ENCODE peak calls at places on chromosome 19, in six cellular contexts. Z is lower lobe of right lung, T is tibial nerve, P is PC-9, V is AG10803, W is aorta. B is an unnamed sample.

GRCh38 chr19:53004242-53004641 is 9.5 kb upstream of the ERVV-1 start:
- DNase-seq in W (no peak), V (no peak), T (no peak), Z (no peak), P (no peak), B (peak; percentile 32)

GRCh38 chr19:50003810-50004419 is 21.3 kb downstream of the VRK3 start:
- DNase-seq in W (no peak), P (peak; percentile 79), V (peak; percentile 96), Z (no peak), T (no peak), B (peak; percentile 17)

GRCh38 chr19:6235031-6235951 is 44.5 kb downstream of the MLLT1 start:
- DNase-seq in T (no peak), V (no peak), W (peak; percentile 69), Z (no peak), P (no peak), B (no peak)

GRCh38 chr19:40717325-40717879 is 490 bp downstream of the ITPKC start:
- DNase-seq in T (no peak), V (no peak), P (peak; percentile 19), Z (no peak), W (no peak), B (no peak)

GRCh38 chr19:28208745-28209144 is 1004.2 kb downstream of the UQCRFS1 start:
- DNase-seq in V (peak; percentile 2), W (no peak), T (no peak), P (no peak), Z (no peak), B (no peak)

GRCh38 chr19:1811942-1812425 is at the start of gene ATP8B3:
- DNase-seq in P (no peak), W (peak; percentile 94), T (no peak), V (no peak), Z (no peak), B (no peak)

GRCh38 chr19:31470229-31470939 is 121.1 kb upstream of the TSHZ3 start:
- DNase-seq in Z (no peak), P (no peak), W (no peak), V (no peak), T (no peak), B (no peak)

GRCh38 chr19:47272448-47273312 is 2.0 kb upstream of the INAFM1 start:
- DNase-seq in V (peak; percentile 71), T (peak; percentile 32), P (no peak), W (peak; percentile 87), Z (peak; percentile 63), B (peak; percentile 23)

GRCh38 chr19:58536852-58537798 is 6.7 kb upstream of the TRIM28 start:
- DNase-seq in P (no peak), W (no peak), T (no peak), Z (no peak), V (no peak), B (no peak)

GRCh38 chr19:13986348-13986904 is 19.7 kb downstream of the RFX1 start:
- DNase-seq in V (peak; percentile 71), Z (peak; percentile 93), W (peak; percentile 95), P (peak; percentile 30), T (peak; percentile 64), B (peak; percentile 48)

GRCh38 chr19:2282062-2282861 is at the start of gene PEAK3:
- DNase-seq in Z (peak; percentile 91), T (peak; percentile 41), P (no peak), V (peak; percentile 39), W (peak; percentile 89), B (no peak)

GRCh38 chr19:8515317-8515716 is 1.4 kb upstream of the ZNF414 start:
- DNase-seq in V (no peak), P (no peak), W (no peak), Z (peak; percentile 74), T (no peak), B (no peak)

GRCh38 chr19:44113138-44113783 is at the start of gene ZNF225:
- DNase-seq in P (peak; percentile 91), W (peak; percentile 95), Z (peak; percentile 95), V (peak; percentile 98), T (peak; percentile 90), B (peak; percentile 99)

GRCh38 chr19:35860818-35861639 is 4.3 kb downstream of the KIRREL2 start:
- DNase-seq in W (no peak), T (no peak), P (no peak), Z (no peak), V (no peak), B (no peak)

DNA sequence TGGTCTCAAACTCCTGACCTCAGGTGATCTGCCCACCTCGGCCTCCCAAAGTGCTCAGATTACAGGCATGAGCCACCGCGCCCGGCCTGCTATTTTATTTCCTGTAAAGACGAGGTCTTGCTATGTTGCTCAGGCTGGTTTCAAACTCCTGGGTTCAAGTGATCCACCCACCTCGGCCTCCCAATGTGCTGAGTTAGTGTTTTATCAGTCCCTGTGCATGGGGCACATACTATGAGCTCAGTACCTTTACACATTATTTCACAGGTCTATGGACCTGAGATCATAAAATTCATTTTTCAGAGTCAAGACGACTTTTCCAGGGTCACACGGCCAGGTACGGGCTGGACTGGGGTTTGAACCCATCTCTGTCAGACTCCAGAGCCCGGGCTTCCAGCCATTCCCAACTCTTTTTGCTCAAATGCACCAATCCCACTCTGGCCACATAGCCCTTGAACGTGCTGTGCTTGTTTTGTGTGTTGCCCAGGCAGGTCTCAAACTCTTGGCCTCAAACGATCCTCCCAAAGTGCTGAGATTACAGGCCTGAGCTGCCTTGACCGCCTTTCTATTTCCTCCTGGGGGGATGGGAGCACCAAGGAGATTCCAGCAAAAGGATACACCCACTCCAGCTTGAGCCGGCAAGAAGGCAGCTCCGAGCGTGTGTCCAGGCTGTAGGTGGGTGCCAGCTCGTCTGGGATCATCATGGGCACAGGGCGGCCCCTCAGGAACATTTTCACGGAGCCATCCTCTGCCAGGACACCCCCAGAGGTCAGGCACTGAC is 1.1 kb downstream of the EML2 start:
- DNase-seq in W (no peak), P (peak; percentile 44), T (no peak), V (peak; percentile 43), Z (no peak), B (no peak)
- H3K4me3 ChIP-seq in W (peak overlapping the region; percentile 66), P (peak overlapping the region; percentile 77), T (peak overlapping the region; percentile 58), V (peak overlapping the region; percentile 81), Z (peak overlapping the region; percentile 70), B (no peak overlapping the region)

DNA sequence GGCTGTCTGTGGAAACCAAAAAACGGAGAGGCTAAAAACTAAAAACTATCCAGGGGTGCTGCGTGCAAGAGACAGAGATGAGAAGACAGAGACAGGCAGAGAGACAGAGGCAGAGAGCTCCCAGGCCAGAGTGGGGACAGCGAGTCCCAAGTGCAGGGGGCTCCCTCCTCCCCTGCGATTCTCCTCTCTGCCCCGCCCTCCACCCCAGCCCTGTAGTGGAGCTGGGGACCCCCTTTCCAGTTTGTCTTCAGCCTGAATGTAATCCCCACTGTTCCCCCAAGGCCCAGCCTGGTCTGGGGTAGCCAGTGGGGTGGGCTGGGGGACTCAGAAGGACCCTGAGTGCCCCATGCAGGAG is 2.0 kb downstream of the NFIC start:
- DNase-seq in Z (no peak), W (no peak), V (no peak), P (no peak), T (no peak), B (no peak)
- H3K4me3 ChIP-seq in Z (peak overlapping the region; percentile 76), W (peak overlapping the region; percentile 96), V (peak overlapping the region; percentile 86), P (peak overlapping the region; percentile 71), T (peak overlapping the region; percentile 87), B (no peak overlapping the region)

GRCh38 chr19:51410950-51411748 is 6.3 kb downstream of the SIGLEC10 start:
- DNase-seq in P (no peak), V (no peak), Z (no peak), T (no peak), W (peak; percentile 17), B (peak; percentile 24)
- H3K4me3 ChIP-seq in P (no peak overlapping the region), V (no peak overlapping the region), Z (no peak overlapping the region), T (no peak overlapping the region), W (no peak overlapping the region), B (no peak overlapping the region)

GRCh38 chr19:48405850-48406249 is 12.4 kb downstream of the GRIN2D start:
- DNase-seq in V (no peak), Z (no peak), P (no peak), W (no peak), T (no peak), B (no peak)
- H3K4me3 ChIP-seq in V (no peak overlapping the region), Z (no peak overlapping the region), P (no peak overlapping the region), W (peak overlapping the region; percentile 24), T (no peak overlapping the region), B (no peak overlapping the region)

GRCh38 chr19:18715416-18715815 is 31.9 kb downstream of the CRTC1 start:
- DNase-seq in Z (no peak), W (no peak), P (no peak), T (no peak), V (no peak), B (no peak)
- H3K4me3 ChIP-seq in Z (no peak overlapping the region), W (no peak overlapping the region), P (no peak overlapping the region), T (no peak overlapping the region), V (no peak overlapping the region), B (no peak overlapping the region)

GRCh38 chr19:7349961-7350711 is 1.4 kb downstream of the ARHGEF18 start:
- DNase-seq in P (no peak), V (no peak), W (peak; percentile 66), Z (no peak), T (no peak), B (no peak)

GRCh38 chr19:7346488-7346971 is 2.2 kb upstream of the ARHGEF18 start:
- DNase-seq in V (no peak), T (no peak), P (no peak), Z (no peak), W (no peak), B (no peak)

GRCh38 chr19:7348587-7349230 is at the start of gene ARHGEF18:
- DNase-seq in Z (peak; percentile 78), P (no peak), T (no peak), V (no peak), W (peak; percentile 55), B (no peak)

GRCh38 chr19:7351861-7352260 is 3.1 kb downstream of the ARHGEF18 start:
- DNase-seq in Z (no peak), W (no peak), T (no peak), P (no peak), V (no peak), B (no peak)

DNA sequence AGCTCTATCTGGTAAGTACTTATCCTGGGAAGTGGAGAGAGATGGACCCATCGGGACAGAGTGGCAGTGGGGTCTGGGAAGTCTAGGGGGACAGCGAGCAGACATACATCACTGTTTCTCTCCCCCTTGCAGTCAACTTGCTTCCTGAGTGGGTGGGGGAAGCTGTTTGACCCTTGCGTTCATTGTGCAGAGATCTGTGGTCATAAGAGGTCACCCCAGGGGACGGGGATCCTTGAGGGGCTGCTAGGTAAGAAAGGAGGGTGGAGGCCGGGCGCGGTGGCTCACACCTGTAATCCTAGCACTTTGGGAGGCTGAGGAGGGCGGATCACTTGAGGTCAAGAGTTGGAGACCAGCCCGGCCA is 474 bp downstream of the ARHGEF18 start:
- DNase-seq in Z (no peak), V (no peak), T (no peak), W (peak; percentile 42), P (no peak), B (no peak)
- H3K4me3 ChIP-seq in Z (peak overlapping the region; percentile 43), V (no peak overlapping the region), T (peak overlapping the region; percentile 29), W (no peak overlapping the region), P (no peak overlapping the region), B (no peak overlapping the region)

GRCh38 chr19:54470991-54471782 is 1.9 kb downstream of the CDC42EP5 start:
- DNase-seq in P (peak; percentile 43), T (peak; percentile 42), Z (peak; percentile 50), V (no peak), W (peak; percentile 84), B (peak; percentile 78)
- H3K4me3 ChIP-seq in P (peak overlapping the region; percentile 63), T (peak overlapping the region; percentile 41), Z (peak overlapping the region; percentile 56), V (peak overlapping the region; percentile 62), W (peak overlapping the region; percentile 29), B (peak overlapping the region; percentile 55)

GRCh38 chr19:42529248-42529764 is 1.0 kb upstream of the CEACAM1 start:
- DNase-seq in V (peak; percentile 29), Z (peak; percentile 65), P (peak; percentile 55), W (no peak), T (peak; percentile 35), B (peak; percentile 68)
- H3K4me3 ChIP-seq in V (no peak overlapping the region), Z (peak overlapping the region; percentile 48), P (no peak overlapping the region), W (no peak overlapping the region), T (no peak overlapping the region), B (no peak overlapping the region)